ENCODE peak calls at places on chromosome 22, in six cellular contexts. Z, B, O, Q, G and W are unnamed samples.

GRCh38 chr22:35205956-35206355 is 51.3 kb upstream of the HMGXB4 start:
- DNase-seq in B (no peak), G (no peak), Q (peak; percentile 33), O (no peak), Z (peak; percentile 33), W (no peak)

GRCh38 chr22:25563757-25564319 is 637 bp upstream of the GRK3 start:
- DNase-seq in G (no peak), Z (peak; percentile 20), O (peak; percentile 51), Q (peak; percentile 33), B (no peak), W (no peak)

GRCh38 chr22:47928626-47929025 is 1166.2 kb downstream of the TBC1D22A start:
- DNase-seq in Q (no peak), Z (no peak), G (no peak), O (no peak), B (no peak), W (no peak)

GRCh38 chr22:37604875-37605274 is 3.8 kb upstream of the GGA1 start:
- DNase-seq in O (no peak), B (peak; percentile 14), G (no peak), Z (no peak), Q (no peak), W (no peak)

GRCh38 chr22:34019190-34019845 is 99.0 kb upstream of the LARGE1 start:
- DNase-seq in Q (no peak), B (no peak), G (no peak), O (no peak), Z (no peak), W (no peak)

GRCh38 chr22:43183496-43184263 is 3.3 kb downstream of the TTLL12 start:
- DNase-seq in G (no peak), B (no peak), Z (peak; percentile 53), O (no peak), Q (peak; percentile 81), W (no peak)

GRCh38 chr22:49749227-49749626 is 78.4 kb downstream of the BRD1 start:
- DNase-seq in Z (no peak), O (no peak), Q (no peak), G (no peak), B (no peak), W (no peak)

GRCh38 chr22:47215851-47216250 is 453.4 kb downstream of the TBC1D22A start:
- DNase-seq in G (no peak), Q (no peak), O (no peak), B (no peak), Z (no peak), W (no peak)

GRCh38 chr22:38228873-38229740 is 27.3 kb downstream of the MAFF start:
- DNase-seq in Z (peak; percentile 88), G (no peak), Q (peak; percentile 87), B (no peak), O (no peak), W (no peak)

GRCh38 chr22:48695251-48695650 is 1132.4 kb downstream of the BRD1 start:
- DNase-seq in G (no peak), Q (no peak), Z (no peak), O (no peak), B (no peak), W (no peak)

GRCh38 chr22:37285937-37286336 is 3.6 kb downstream of the CYTH4 start:
- DNase-seq in O (no peak), G (no peak), B (no peak), Q (no peak), Z (no peak), W (no peak)

GRCh38 chr22:18974477-18975180 is 38.5 kb upstream of the PRODH start:
- DNase-seq in Q (no peak), Z (no peak), B (no peak), O (no peak), G (no peak), W (no peak)

GRCh38 chr22:50085211-50085999 is at the start of gene MLC1:
- DNase-seq in O (no peak), G (no peak), Z (no peak), B (no peak), Q (peak; percentile 25), W (no peak)

GRCh38 chr22:21587803-21588611 is 20.5 kb downstream of the UBE2L3 start:
- DNase-seq in Z (no peak), G (no peak), O (peak; percentile 43), Q (no peak), B (no peak), W (peak; percentile 78)

GRCh38 chr22:41983516-41983915 is 14.3 kb downstream of the SEPTIN3 start:
- DNase-seq in Z (peak; percentile 12), O (no peak), G (no peak), Q (peak; percentile 60), B (no peak), W (no peak)

GRCh38 chr22:37229805-37230672 is 14.0 kb downstream of the RAC2 start:
- DNase-seq in G (no peak), B (peak; percentile 81), Z (peak; percentile 58), O (peak; percentile 61), Q (peak; percentile 72), W (peak; percentile 60)

GRCh38 chr22:49733631-49734030 is 94.0 kb downstream of the BRD1 start:
- DNase-seq in B (no peak), O (no peak), G (no peak), Q (no peak), Z (no peak), W (no peak)

GRCh38 chr22:48952256-48953102 is 875.2 kb downstream of the BRD1 start:
- DNase-seq in O (no peak), Z (no peak), G (no peak), B (no peak), Q (no peak), W (no peak)

GRCh38 chr22:32574397-32574796 is 99.8 kb downstream of the FBXO7 start:
- DNase-seq in G (no peak), O (no peak), Q (peak; percentile 18), B (no peak), Z (no peak), W (no peak)

GRCh38 chr22:31628969-31629723 is 32.9 kb downstream of the PISD start:
- DNase-seq in Q (no peak), O (no peak), Z (no peak), B (no peak), G (no peak), W (no peak)

GRCh38 chr22:46335201-46336118 is at the start of gene TRMU:
- DNase-seq in Q (peak; percentile 89), O (peak; percentile 65), Z (peak; percentile 64), G (peak; percentile 37), B (peak; percentile 40), W (peak; percentile 56)

GRCh38 chr22:25212337-25212736 is 7.1 kb upstream of the CRYBB2 start:
- DNase-seq in Z (no peak), G (no peak), O (no peak), B (no peak), Q (no peak), W (no peak)

GRCh38 chr22:38863531-38864131 is 8.4 kb downstream of the CBX6 start:
- DNase-seq in B (no peak), G (no peak), O (no peak), Z (no peak), Q (no peak), W (no peak)

GRCh38 chr22:24466831-24467249 is 28.3 kb upstream of the UPB1 start:
- DNase-seq in Z (no peak), O (no peak), G (no peak), B (no peak), Q (no peak), W (no peak)

GRCh38 chr22:20847318-20847822 is 11.2 kb downstream of the PI4KA start:
- DNase-seq in O (no peak), G (no peak), Z (no peak), B (no peak), Q (no peak), W (no peak)

GRCh38 chr22:24592846-24593809 is at the start of gene LRRC75B:
- DNase-seq in Z (peak; percentile 59), G (peak; percentile 27), B (no peak), O (no peak), Q (peak; percentile 74), W (no peak)

GRCh38 chr22:36010913-36011312 is 17.7 kb downstream of the RBFOX2 start:
- DNase-seq in Z (peak; percentile 75), Q (peak; percentile 73), G (no peak), O (no peak), B (no peak), W (no peak)

GRCh38 chr22:30351226-30351625 is 5.5 kb downstream of the SF3A1 start:
- DNase-seq in O (no peak), Z (no peak), B (no peak), Q (no peak), G (no peak), W (no peak)

GRCh38 chr22:29879738-29880137 is 3.2 kb upstream of the MTMR3 start:
- DNase-seq in O (no peak), Q (peak; percentile 14), G (no peak), B (no peak), Z (no peak), W (no peak)

GRCh38 chr22:33380789-33381530 is 322.8 kb upstream of the SYN3 start:
- DNase-seq in Z (peak; percentile 98), B (no peak), Q (peak; percentile 1), O (no peak), G (no peak), W (peak; percentile 11)